ENCODE peak calls at places on chromosomes 5 and 9, in ten cellular contexts. K is T-helper 1 cell; P is CD4-positive, alpha-beta T cell; A is iris pigment epithelial cell; R is aorta; T is foreskin fibroblast; N is NCI-H460; S is foreskin melanocyte; Y is nephron progenitor cell; J is GM23248. D is an unnamed sample.

GRCh38 chr5:173639-174600 is 17.4 kb upstream of the LRRC14B start:
- DNase-seq in K (no peak), P (no peak), A (no peak), R (peak), T (no peak), N (no peak), S (no peak), Y (no peak), J (no peak), D (no peak)

GRCh38 chr5:98927242-98927987 is 1.4 kb downstream of the CHD1 start:
- DNase-seq in K (peak), P (peak), A (peak), R (no peak), T (peak), N (no peak), S (no peak), Y (peak), J (peak), D (peak)

GRCh38 chr9:79471577-79472543 is 99.9 kb upstream of the TLE4 start:
- DNase-seq in K (no peak), P (peak), A (peak), R (peak), T (peak), N (peak), S (no peak), Y (no peak), J (peak), D (no peak)

GRCh38 chr9:3136999-3137675 is 293.2 kb upstream of the PUM3 start:
- DNase-seq in K (no peak), P (no peak), A (no peak), R (no peak), T (no peak), N (no peak), S (peak), Y (no peak), J (peak), D (no peak)

GRCh38 chr9:107645464-107645833 is 155.9 kb upstream of the KLF4 start:
- DNase-seq in K (no peak), P (no peak), A (no peak), R (no peak), T (no peak), N (no peak), S (no peak), Y (no peak), J (no peak), D (no peak)

GRCh38 chr5:108515706-108516105 is 133.8 kb upstream of the FBXL17 start:
- DNase-seq in K (no peak), P (no peak), A (no peak), R (no peak), T (no peak), N (no peak), S (no peak), Y (no peak), J (peak), D (no peak)

GRCh38 chr5:154194348-154195329 is 4.1 kb downstream of the GALNT10 start:
- DNase-seq in K (no peak), P (no peak), A (peak), R (no peak), T (no peak), N (no peak), S (no peak), Y (no peak), J (peak), D (no peak)

GRCh38 chr5:122030251-122030650 is 47.8 kb downstream of the LOX start:
- DNase-seq in K (no peak), P (no peak), A (peak), R (no peak), T (no peak), N (no peak), S (peak), Y (no peak), J (no peak), D (no peak)

GRCh38 chr5:160556886-160557285 is 135.2 kb downstream of the PTTG1 start:
- DNase-seq in K (no peak), P (no peak), A (no peak), R (no peak), T (no peak), N (no peak), S (no peak), Y (no peak), J (peak), D (no peak)

D was measured in CD8-positive, alpha-beta memory T cell.